ENCODE peak calls at places on chromosomes 1 and 21, in four cellular contexts. One of them, this sample, is unnamed.

GRCh38 chr1:68107771-68108170 is 57.3 kb upstream of the DIRAS3 start:
- DNase-seq in lower lobe of right lung: no peak
- DNase-seq in suprapubic skin: no peak
- DNase-seq in psoas muscle: no peak
- DNase-seq in this sample: peak

GRCh38 chr1:229714964-229715603 is 89.0 kb downstream of the URB2 start:
- DNase-seq in lower lobe of right lung: no peak
- DNase-seq in suprapubic skin: no peak
- DNase-seq in psoas muscle: no peak
- DNase-seq in this sample: peak

GRCh38 chr1:24827737-24828136 is 82.5 kb downstream of the CLIC4 start:
- DNase-seq in lower lobe of right lung: no peak
- DNase-seq in suprapubic skin: no peak
- DNase-seq in psoas muscle: no peak
- DNase-seq in this sample: no peak

GRCh38 chr1:229027622-229028182 is 243.2 kb upstream of the RAB4A start:
- DNase-seq in lower lobe of right lung: peak
- DNase-seq in suprapubic skin: no peak
- DNase-seq in psoas muscle: no peak
- DNase-seq in this sample: peak

GRCh38 chr21:45420623-45421041 is 15.7 kb downstream of the COL18A1 start:
- DNase-seq in lower lobe of right lung: peak
- DNase-seq in suprapubic skin: no peak
- DNase-seq in psoas muscle: peak
- DNase-seq in this sample: no peak

GRCh38 chr1:86504130-86504479 is 35.4 kb downstream of the CLCA1 start:
- DNase-seq in lower lobe of right lung: peak
- DNase-seq in suprapubic skin: no peak
- DNase-seq in psoas muscle: no peak
- DNase-seq in this sample: no peak

GRCh38 chr1:201731142-201731541 is 97.8 kb upstream of the IPO9 start:
- DNase-seq in lower lobe of right lung: no peak
- DNase-seq in suprapubic skin: no peak
- DNase-seq in psoas muscle: no peak
- DNase-seq in this sample: no peak

GRCh38 chr1:241531195-241532172 is 694 bp upstream of the KMO start:
- DNase-seq in lower lobe of right lung: no peak
- DNase-seq in suprapubic skin: no peak
- DNase-seq in psoas muscle: no peak
- DNase-seq in this sample: peak

GRCh38 chr21:32370971-32371766 is 21.6 kb downstream of the URB1 start:
- DNase-seq in lower lobe of right lung: no peak
- DNase-seq in suprapubic skin: no peak
- DNase-seq in psoas muscle: no peak
- DNase-seq in this sample: no peak

GRCh38 chr1:159913451-159914192 is 11.7 kb downstream of the TAGLN2 start:
- DNase-seq in lower lobe of right lung: no peak
- DNase-seq in suprapubic skin: no peak
- DNase-seq in psoas muscle: peak
- DNase-seq in this sample: peak

GRCh38 chr1:40612345-40612831 is 53.1 kb downstream of the RIMS3 start:
- DNase-seq in lower lobe of right lung: no peak
- DNase-seq in suprapubic skin: peak
- DNase-seq in psoas muscle: no peak
- DNase-seq in this sample: peak

GRCh38 chr1:56094168-56094567 is 485.2 kb downstream of the PLPP3 start:
- DNase-seq in lower lobe of right lung: no peak
- DNase-seq in suprapubic skin: no peak
- DNase-seq in psoas muscle: no peak
- DNase-seq in this sample: no peak

GRCh38 chr1:222893255-222893654 is 78.4 kb downstream of the DISP1 start:
- DNase-seq in lower lobe of right lung: peak
- DNase-seq in suprapubic skin: no peak
- DNase-seq in psoas muscle: peak
- DNase-seq in this sample: peak

GRCh38 chr1:157969693-157970485 is 23.6 kb upstream of the KIRREL1 start:
- DNase-seq in lower lobe of right lung: no peak
- DNase-seq in suprapubic skin: no peak
- DNase-seq in psoas muscle: no peak
- DNase-seq in this sample: peak

GRCh38 chr1:150150511-150151021 is 850 bp downstream of the PLEKHO1 start:
- DNase-seq in lower lobe of right lung: peak
- DNase-seq in suprapubic skin: peak
- DNase-seq in psoas muscle: peak
- DNase-seq in this sample: no peak

GRCh38 chr21:16241500-16241963 is 511.8 kb downstream of the USP25 start:
- DNase-seq in lower lobe of right lung: no peak
- DNase-seq in suprapubic skin: no peak
- DNase-seq in psoas muscle: no peak
- DNase-seq in this sample: no peak

GRCh38 chr1:100145116-100145515 is 12.2 kb downstream of the TRMT13 start:
- DNase-seq in lower lobe of right lung: no peak
- DNase-seq in suprapubic skin: no peak
- DNase-seq in psoas muscle: no peak
- DNase-seq in this sample: no peak

GRCh38 chr1:205630241-205630640 is 1.6 kb downstream of the ELK4 start:
- DNase-seq in lower lobe of right lung: no peak
- DNase-seq in suprapubic skin: no peak
- DNase-seq in psoas muscle: no peak
- DNase-seq in this sample: no peak

GRCh38 chr1:230016139-230016538 is 50.9 kb upstream of the GALNT2 start:
- DNase-seq in lower lobe of right lung: no peak
- DNase-seq in suprapubic skin: no peak
- DNase-seq in psoas muscle: no peak
- DNase-seq in this sample: no peak

GRCh38 chr1:220798338-220798737 is 11.6 kb downstream of the MTARC1 start:
- DNase-seq in lower lobe of right lung: no peak
- DNase-seq in suprapubic skin: no peak
- DNase-seq in psoas muscle: no peak
- DNase-seq in this sample: no peak

GRCh38 chr1:45566722-45567121 is 16.1 kb downstream of the AKR1A1 start:
- DNase-seq in lower lobe of right lung: peak
- DNase-seq in suprapubic skin: peak
- DNase-seq in psoas muscle: peak
- DNase-seq in this sample: no peak

GRCh38 chr1:56671085-56671484 is 26.0 kb downstream of the PRKAA2 start:
- DNase-seq in lower lobe of right lung: no peak
- DNase-seq in suprapubic skin: no peak
- DNase-seq in psoas muscle: no peak
- DNase-seq in this sample: no peak

GRCh38 chr1:205709059-205709398 is 28.7 kb upstream of the SLC45A3 start:
- DNase-seq in lower lobe of right lung: no peak
- DNase-seq in suprapubic skin: no peak
- DNase-seq in psoas muscle: no peak
- DNase-seq in this sample: no peak

GRCh38 chr1:199590708-199591107 is 436.8 kb upstream of the NR5A2 start:
- DNase-seq in lower lobe of right lung: no peak
- DNase-seq in suprapubic skin: no peak
- DNase-seq in psoas muscle: no peak
- DNase-seq in this sample: no peak

GRCh38 chr21:43984905-43985689 is 27.0 kb upstream of the TRAPPC10 start:
- DNase-seq in lower lobe of right lung: no peak
- DNase-seq in suprapubic skin: no peak
- DNase-seq in psoas muscle: peak
- DNase-seq in this sample: peak

GRCh38 chr1:118986291-118986838 is 1.8 kb downstream of the TBX15 start:
- DNase-seq in lower lobe of right lung: no peak
- DNase-seq in suprapubic skin: no peak
- DNase-seq in psoas muscle: peak
- DNase-seq in this sample: no peak

GRCh38 chr1:48127735-48128685 is 94.5 kb upstream of the SLC5A9 start:
- DNase-seq in lower lobe of right lung: no peak
- DNase-seq in suprapubic skin: no peak
- DNase-seq in psoas muscle: no peak
- DNase-seq in this sample: peak

GRCh38 chr21:46220847-46221246 is 7.7 kb downstream of the LSS start:
- DNase-seq in lower lobe of right lung: no peak
- DNase-seq in suprapubic skin: peak
- DNase-seq in psoas muscle: no peak
- DNase-seq in this sample: no peak

GRCh38 chr1:185825556-185825955 is 91.4 kb downstream of the HMCN1 start:
- DNase-seq in lower lobe of right lung: no peak
- DNase-seq in suprapubic skin: no peak
- DNase-seq in psoas muscle: no peak
- DNase-seq in this sample: no peak

GRCh38 chr1:184032306-184033135 is 5.0 kb downstream of the COLGALT2 start:
- DNase-seq in lower lobe of right lung: no peak
- DNase-seq in suprapubic skin: no peak
- DNase-seq in psoas muscle: no peak
- DNase-seq in this sample: no peak

GRCh38 chr1:1213153-1213918 is 617 bp downstream of the TNFRSF4 start:
- DNase-seq in lower lobe of right lung: no peak
- DNase-seq in suprapubic skin: no peak
- DNase-seq in psoas muscle: peak
- DNase-seq in this sample: no peak

GRCh38 chr1:8086071-8086470 is 60.0 kb upstream of the ERRFI1 start:
- DNase-seq in lower lobe of right lung: no peak
- DNase-seq in suprapubic skin: no peak
- DNase-seq in psoas muscle: no peak
- DNase-seq in this sample: no peak

GRCh38 chr1:230123280-230124186 is 56.5 kb downstream of the GALNT2 start:
- DNase-seq in lower lobe of right lung: no peak
- DNase-seq in suprapubic skin: no peak
- DNase-seq in psoas muscle: no peak
- DNase-seq in this sample: no peak

GRCh38 chr1:94039871-94040569 is 80.9 kb downstream of the ABCA4 start:
- DNase-seq in lower lobe of right lung: no peak
- DNase-seq in suprapubic skin: peak
- DNase-seq in psoas muscle: peak
- DNase-seq in this sample: no peak

GRCh38 chr1:41936107-41936506 is 17.4 kb upstream of the HIVEP3 start:
- DNase-seq in lower lobe of right lung: no peak
- DNase-seq in suprapubic skin: no peak
- DNase-seq in psoas muscle: no peak
- DNase-seq in this sample: peak

GRCh38 chr1:103266036-103266435 is 157.7 kb upstream of the COL11A1 start:
- DNase-seq in lower lobe of right lung: no peak
- DNase-seq in suprapubic skin: no peak
- DNase-seq in psoas muscle: no peak
- DNase-seq in this sample: no peak

GRCh38 chr1:89794406-89794805 is 26.4 kb upstream of the LRRC8D start:
- DNase-seq in lower lobe of right lung: no peak
- DNase-seq in suprapubic skin: no peak
- DNase-seq in psoas muscle: no peak
- DNase-seq in this sample: no peak

GRCh38 chr21:35204850-35205564 is 155.9 kb upstream of the RUNX1 start:
- DNase-seq in lower lobe of right lung: peak
- DNase-seq in suprapubic skin: no peak
- DNase-seq in psoas muscle: peak
- DNase-seq in this sample: no peak

GRCh38 chr1:26160527-26161407 is 1.9 kb downstream of the FAM110D start:
- DNase-seq in lower lobe of right lung: no peak
- DNase-seq in suprapubic skin: no peak
- DNase-seq in psoas muscle: no peak
- DNase-seq in this sample: no peak

DNA sequence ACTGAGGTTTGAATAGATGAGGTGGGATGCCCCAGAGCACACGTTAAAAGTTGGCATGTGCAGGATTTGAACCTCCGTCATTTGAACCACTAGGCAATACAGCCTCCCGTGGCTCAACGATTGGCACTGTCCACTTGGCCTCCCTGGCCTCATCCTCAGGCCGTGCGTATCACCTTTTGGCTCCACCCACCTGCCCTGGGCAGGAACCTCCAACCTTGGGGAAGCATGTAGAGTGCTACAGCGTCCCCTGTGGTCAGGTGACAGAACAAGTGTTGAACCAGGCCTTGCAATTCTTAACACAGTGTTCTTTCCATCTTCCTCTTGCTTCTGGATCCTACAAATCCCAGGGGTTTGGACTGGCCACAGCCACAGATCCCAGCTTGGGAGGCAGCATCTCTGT is 112.6 kb downstream of the PAX7 start:
- DNase-seq in lower lobe of right lung: no peak
- DNase-seq in suprapubic skin: no peak
- DNase-seq in psoas muscle: no peak
- DNase-seq in this sample: no peak
- TF ChIP-seq CTCF in lower lobe of right lung: no peak
- TF ChIP-seq CTCF in suprapubic skin: no peak
- TF ChIP-seq CTCF in psoas muscle: no peak
- TF ChIP-seq CTCF in this sample: no peak

DNA sequence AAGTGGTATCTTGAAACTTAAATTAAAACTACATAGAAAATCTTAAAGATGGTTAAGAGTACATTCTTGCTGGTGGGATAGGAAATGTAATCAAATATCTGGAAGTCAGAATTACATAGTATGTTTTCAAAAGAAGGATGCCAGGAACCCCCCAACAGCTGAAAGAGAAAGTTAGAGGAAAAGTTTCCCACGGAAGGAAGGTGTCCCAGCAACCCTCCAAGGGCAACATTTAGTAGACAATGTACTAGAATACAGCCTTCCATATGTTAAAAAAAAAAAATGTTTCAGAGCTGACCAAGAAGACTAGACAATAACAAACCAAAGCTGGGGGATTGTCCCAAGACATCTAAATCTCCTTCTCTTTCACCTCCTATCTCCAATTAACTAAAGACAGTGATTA is 2.2 kb downstream of the DEDD start:
- DNase-seq in lower lobe of right lung: no peak
- DNase-seq in suprapubic skin: no peak
- DNase-seq in psoas muscle: no peak
- DNase-seq in this sample: no peak
- H3K4me3 ChIP-seq in lower lobe of right lung: no peak
- H3K4me3 ChIP-seq in suprapubic skin: no peak
- H3K4me3 ChIP-seq in psoas muscle: peak
- H3K4me3 ChIP-seq in this sample: no peak

GRCh38 chr1:109790735-109791494 is 27.2 kb upstream of the EPS8L3 start:
- DNase-seq in lower lobe of right lung: peak
- DNase-seq in suprapubic skin: peak
- DNase-seq in psoas muscle: peak
- DNase-seq in this sample: no peak
- TF ChIP-seq CTCF in lower lobe of right lung: peak
- TF ChIP-seq CTCF in suprapubic skin: peak
- TF ChIP-seq CTCF in psoas muscle: peak
- TF ChIP-seq CTCF in this sample: no peak

GRCh38 chr1:172484252-172484651 is 40.4 kb upstream of the PIGC start:
- DNase-seq in lower lobe of right lung: no peak
- DNase-seq in suprapubic skin: no peak
- DNase-seq in psoas muscle: no peak
- DNase-seq in this sample: peak

GRCh38 chr1:172489847-172490246 is 43.1 kb upstream of the SUCO start:
- DNase-seq in lower lobe of right lung: no peak
- DNase-seq in suprapubic skin: no peak
- DNase-seq in psoas muscle: no peak
- DNase-seq in this sample: no peak

GRCh38 chr1:172485626-172486025 is 41.8 kb upstream of the PIGC start:
- DNase-seq in lower lobe of right lung: no peak
- DNase-seq in suprapubic skin: no peak
- DNase-seq in psoas muscle: no peak
- DNase-seq in this sample: no peak

GRCh38 chr1:172487550-172487949 is 43.7 kb upstream of the PIGC start:
- DNase-seq in lower lobe of right lung: no peak
- DNase-seq in suprapubic skin: no peak
- DNase-seq in psoas muscle: no peak
- DNase-seq in this sample: no peak

GRCh38 chr1:172486805-172487454 is 43.1 kb upstream of the PIGC start:
- DNase-seq in lower lobe of right lung: no peak
- DNase-seq in suprapubic skin: no peak
- DNase-seq in psoas muscle: no peak
- DNase-seq in this sample: no peak
- H3K4me3 ChIP-seq in lower lobe of right lung: no peak
- H3K4me3 ChIP-seq in suprapubic skin: no peak
- H3K4me3 ChIP-seq in psoas muscle: no peak
- H3K4me3 ChIP-seq in this sample: no peak